ENCODE peak calls at places on chromosomes 6 and 20, in six cellular contexts. C is neural progenitor cell, N is Panc1, P is tibial nerve, W is GM20000, R is HFF-Myc. B is an unnamed sample.

GRCh38 chr6:73739097-73739496 is 43.1 kb downstream of the CD109 start:
- DNase-seq in R (peak; percentile 63), N (no peak), C (peak; percentile 75), P (no peak), W (peak; percentile 33), B (no peak)

GRCh38 chr6:10082385-10082784 is 332.5 kb downstream of the TFAP2A start:
- DNase-seq in N (no peak), W (no peak), P (no peak), C (no peak), R (no peak), B (no peak)

GRCh38 chr6:26401987-26402658 is at the start of gene BTN3A1:
- DNase-seq in N (peak; percentile 70), W (peak; percentile 58), C (peak; percentile 59), P (no peak), R (peak; percentile 40), B (peak; percentile 83)

GRCh38 chr6:90940812-90941481 is 354.1 kb upstream of the MAP3K7 start:
- DNase-seq in R (peak; percentile 9), W (peak; percentile 67), C (peak; percentile 51), P (no peak), N (peak; percentile 36), B (no peak)

GRCh38 chr20:4401601-4402000 is 320.1 kb upstream of the PRND start:
- DNase-seq in P (no peak), C (no peak), N (no peak), W (no peak), R (no peak), B (no peak)

GRCh38 chr20:43016257-43016656 is 173.4 kb downstream of the PTPRT start:
- DNase-seq in W (no peak), N (no peak), C (no peak), R (no peak), P (no peak), B (no peak)

GRCh38 chr6:144343736-144344428 is 58.7 kb downstream of the UTRN start:
- DNase-seq in R (no peak), N (no peak), C (no peak), W (peak; percentile 53), P (no peak), B (peak; percentile 57)

GRCh38 chr6:55014321-55015088 is 159.8 kb upstream of the HCRTR2 start:
- DNase-seq in R (no peak), P (no peak), C (no peak), W (no peak), N (peak; percentile 38), B (no peak)

GRCh38 chr6:121539537-121539936 is 104.1 kb downstream of the GJA1 start:
- DNase-seq in C (no peak), W (no peak), R (no peak), P (no peak), N (no peak), B (no peak)

DNA sequence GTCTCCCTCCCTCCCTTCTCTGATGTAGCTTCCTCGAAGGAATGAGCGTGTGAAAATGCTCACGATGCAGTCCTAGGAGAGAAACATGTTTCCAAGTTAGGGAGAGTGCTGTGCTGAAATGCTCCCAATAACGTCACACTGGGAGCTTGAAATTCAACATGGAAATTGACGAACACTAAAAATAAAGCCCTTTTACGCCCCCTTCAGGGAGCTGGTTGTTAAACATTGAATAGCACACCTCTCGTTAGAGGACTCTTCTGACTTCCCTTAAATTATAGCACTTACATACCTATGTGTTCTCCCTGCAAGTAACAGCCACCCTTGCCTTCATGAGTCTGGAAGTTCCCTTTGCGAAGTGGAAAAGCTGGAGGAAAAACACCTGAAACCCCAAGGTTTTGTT is 88.6 kb downstream of the BFSP1 start:
- DNase-seq in N (no peak), P (no peak), R (no peak), W (no peak), C (peak; percentile 63), B (no peak)
- TF ChIP-seq CTCF in N (peak; percentile 36), P (no peak), R (no peak), W (no peak), C (peak; percentile 64), B (no peak)

DNA sequence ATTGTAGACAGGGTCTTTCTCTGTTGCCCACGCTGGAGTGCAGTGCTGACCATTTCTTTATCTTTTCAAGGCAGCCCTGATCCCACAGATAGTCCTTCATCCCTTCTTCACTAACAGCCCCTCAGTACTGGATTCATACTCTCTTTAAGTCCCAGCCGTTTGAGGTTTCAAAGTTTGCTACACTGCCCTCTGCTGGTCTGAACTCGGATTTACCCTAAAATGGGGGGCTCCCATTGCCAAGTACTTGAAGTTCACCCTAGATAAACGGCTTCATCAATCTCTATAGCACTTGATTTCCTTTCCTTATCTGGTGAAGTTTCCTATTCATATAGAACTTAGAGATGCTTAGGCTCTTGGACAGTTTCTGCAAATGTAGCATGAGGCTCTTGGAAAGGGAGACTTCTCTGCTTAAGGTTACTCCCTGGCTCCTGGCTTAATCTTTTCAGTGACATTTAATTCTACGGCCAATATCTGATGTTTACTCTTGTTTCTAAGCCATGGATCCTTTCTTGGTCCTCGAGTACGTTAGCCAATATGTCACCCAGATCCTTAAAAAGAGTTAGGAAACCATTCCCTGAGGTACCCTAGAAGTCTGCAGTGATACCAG is 21.4 kb upstream of the PREP start:
- DNase-seq in C (peak; percentile 65), N (no peak), W (peak; percentile 65), P (peak; percentile 28), R (no peak), B (peak; percentile 76)
- TF ChIP-seq CTCF in C (peak; percentile 75), N (peak; percentile 88), W (peak; percentile 60), P (peak; percentile 52), R (peak; percentile 74), B (peak; percentile 48)

DNA sequence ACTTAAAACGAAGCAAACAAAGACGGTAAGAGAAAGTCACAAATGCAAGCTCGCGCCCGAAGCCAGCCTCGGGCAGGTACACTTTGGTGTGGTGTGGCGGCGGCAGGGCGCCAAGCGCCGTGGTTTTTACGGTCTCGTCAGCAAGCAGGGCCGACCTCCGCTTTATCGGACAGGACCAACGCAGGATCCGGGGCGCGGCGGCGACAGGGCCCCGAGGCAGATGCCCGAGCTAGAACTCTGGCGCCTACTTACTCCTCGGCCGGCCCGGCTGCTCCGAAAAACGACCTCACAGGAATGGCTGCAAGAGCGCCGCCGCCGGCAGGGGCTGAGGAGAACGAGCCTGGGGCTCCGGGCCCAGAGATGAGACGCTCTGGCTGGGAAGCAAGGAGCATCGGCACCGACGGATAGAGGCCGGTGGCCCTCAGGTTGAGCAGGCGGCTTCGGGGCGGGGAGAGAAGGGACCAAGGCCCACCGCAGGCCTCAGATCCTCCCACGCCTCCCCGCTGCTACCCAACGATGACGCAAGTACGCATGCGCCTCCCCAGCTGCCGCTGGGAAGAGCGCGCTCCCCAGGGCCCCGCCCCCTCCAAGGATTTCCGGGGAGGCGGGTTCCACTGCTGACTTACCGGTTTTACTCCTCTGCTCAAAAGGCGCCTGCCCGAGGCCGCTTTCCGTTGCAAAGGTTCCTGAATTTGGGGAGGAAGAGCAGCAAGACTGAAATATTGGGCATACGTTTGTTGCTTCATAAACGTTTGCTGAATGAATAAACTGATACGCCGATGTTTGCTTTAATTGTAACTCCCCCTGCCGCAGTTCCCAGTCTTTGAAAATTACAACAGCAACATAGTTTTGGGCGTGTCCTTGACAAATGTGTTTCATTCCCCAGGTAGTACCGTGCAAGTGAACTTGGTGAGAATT is 60.5 kb downstream of the FAM217A start:
- DNase-seq in N (peak; percentile 84), P (peak; percentile 84), C (peak; percentile 98), W (peak; percentile 90), R (peak; percentile 85), B (peak; percentile 99)
- TF ChIP-seq CTCF in N (peak; percentile 54), P (peak; percentile 41), C (peak; percentile 55), W (no peak), R (peak; percentile 21), B (no peak)

DNA sequence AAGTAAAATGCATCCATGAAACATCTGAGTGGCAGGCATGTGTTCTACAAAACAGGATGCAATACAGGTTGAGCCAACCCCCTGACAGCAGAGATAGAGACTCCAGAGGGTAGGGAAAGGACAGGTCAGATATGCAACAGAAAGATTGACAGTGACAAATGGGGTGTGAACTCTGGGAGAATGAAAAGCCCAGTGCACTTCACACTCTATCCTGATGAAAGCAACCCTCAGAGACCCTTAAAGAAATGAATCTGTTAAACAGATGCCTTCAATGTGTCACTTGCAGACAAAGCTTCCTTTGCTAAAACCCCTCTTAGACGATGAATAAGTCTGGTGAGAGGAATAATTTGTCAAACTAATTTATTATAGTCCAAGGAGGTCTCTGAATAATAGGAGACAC is 89.9 kb downstream of the RFPL4B start:
- DNase-seq in R (no peak), W (no peak), N (no peak), C (no peak), P (no peak), B (no peak)
- TF ChIP-seq CTCF in R (no peak), W (no peak), N (no peak), C (no peak), P (no peak), B (no peak)

DNA sequence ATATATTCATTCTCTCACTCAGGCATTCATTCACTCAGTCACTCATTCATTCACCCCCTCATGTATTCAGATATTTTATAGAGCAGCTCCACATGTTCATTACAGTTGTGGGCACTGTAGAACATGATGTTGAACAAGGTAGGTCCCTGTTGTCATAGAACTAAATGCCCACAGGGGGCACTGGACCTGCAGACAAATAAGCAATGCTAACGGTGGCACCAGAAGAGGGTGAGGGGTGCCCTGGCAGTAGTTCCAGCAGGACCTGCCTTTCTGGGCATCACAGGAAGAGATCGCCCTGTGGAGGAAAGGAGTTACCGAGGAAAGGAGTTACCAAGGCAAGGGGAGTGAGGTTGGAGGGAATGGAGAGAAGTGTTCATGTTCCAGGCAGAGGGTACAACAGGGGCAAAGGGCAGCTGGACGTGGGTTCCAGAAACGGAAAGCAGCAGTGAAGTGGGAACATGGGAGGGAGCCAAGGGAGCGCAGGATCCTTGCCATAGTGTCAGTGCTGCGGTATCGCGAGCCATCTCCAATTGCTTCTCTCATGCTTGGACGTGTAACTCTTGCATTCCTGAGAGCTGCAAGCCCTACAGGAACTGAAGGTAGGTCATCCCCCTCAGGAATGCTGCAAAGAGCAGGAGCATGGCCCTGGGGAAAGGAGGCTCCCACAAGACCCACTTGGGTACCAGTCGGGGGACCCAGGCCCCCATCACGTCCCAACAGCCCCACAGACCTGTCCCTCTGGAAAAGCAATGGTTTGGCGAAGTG is 128.2 kb downstream of the EDN3 start:
- DNase-seq in W (no peak), N (no peak), P (no peak), C (no peak), R (no peak), B (peak; percentile 24)
- TF ChIP-seq CTCF in W (no peak), N (no peak), P (no peak), C (peak; percentile 50), R (no peak), B (peak; percentile 54)

DNA sequence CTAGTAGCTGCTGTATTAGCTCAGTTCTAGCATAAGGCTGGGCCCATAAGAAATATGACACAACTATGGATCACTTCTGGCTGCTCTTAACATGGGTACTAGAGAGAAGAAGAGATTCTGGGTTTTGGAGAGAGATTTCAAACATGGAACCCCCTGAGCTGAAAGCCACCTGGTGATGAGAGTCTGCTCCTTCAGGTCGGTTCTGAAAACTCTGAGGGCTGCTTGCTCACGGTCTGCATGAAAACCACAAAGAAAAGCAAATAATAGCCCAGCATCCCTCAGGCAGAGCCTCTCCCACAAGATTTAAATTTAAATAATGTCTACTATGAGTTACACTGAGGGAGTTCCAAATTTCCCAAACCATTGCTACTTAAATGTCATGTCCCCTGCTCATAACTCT is 301.6 kb downstream of the BMP7 start:
- DNase-seq in R (no peak), N (no peak), P (no peak), W (no peak), C (no peak), B (no peak)
- TF ChIP-seq CTCF in R (no peak), N (no peak), P (no peak), W (no peak), C (no peak), B (no peak)

GRCh38 chr20:51176446-51176845 is 153.5 kb upstream of the KCNG1 start:
- DNase-seq in R (no peak), N (no peak), P (no peak), C (no peak), W (no peak), B (no peak)
- TF ChIP-seq CTCF in R (no peak), N (no peak), P (no peak), C (no peak), W (no peak), B (no peak)